ENCODE peak calls at places on chromosomes 12 and 14, in ten cellular contexts. One of them, this sample, is unnamed.

GRCh38 chr12:122085006-122085405 is 6.5 kb downstream of the MLXIP start:
- DNase-seq in SK-N-SH: no peak
- DNase-seq in mammary epithelial cell: no peak
- DNase-seq in H9: no peak
- DNase-seq in HCT116: no peak
- DNase-seq in kidney: no peak
- DNase-seq in PC-3: no peak
- DNase-seq in neural progenitor cell: peak; percentile 81
- DNase-seq in keratinocyte: no peak
- DNase-seq in H1: no peak
- DNase-seq in this sample: no peak

GRCh38 chr14:24367506-24368214 is at the start of gene NFATC4:
- DNase-seq in H1: no peak
- DNase-seq in neural progenitor cell: peak; percentile 87
- DNase-seq in mammary epithelial cell: no peak
- DNase-seq in HCT116: peak; percentile 81
- DNase-seq in PC-3: peak; percentile 83
- DNase-seq in H9: peak; percentile 89
- DNase-seq in SK-N-SH: peak; percentile 88
- DNase-seq in kidney: peak; percentile 93
- DNase-seq in keratinocyte: no peak
- DNase-seq in this sample: peak; percentile 88

GRCh38 chr14:67618617-67619063 is 1.1 kb upstream of the ARG2 start:
- DNase-seq in HCT116: no peak
- DNase-seq in keratinocyte: peak; percentile 44
- DNase-seq in H9: no peak
- DNase-seq in kidney: no peak
- DNase-seq in PC-3: peak; percentile 80
- DNase-seq in neural progenitor cell: peak; percentile 62
- DNase-seq in SK-N-SH: peak; percentile 67
- DNase-seq in mammary epithelial cell: peak; percentile 62
- DNase-seq in H1: no peak
- DNase-seq in this sample: peak; percentile 63

GRCh38 chr14:105581551-105582341 is 55.4 kb downstream of the TMEM121 start:
- DNase-seq in H9: no peak
- DNase-seq in kidney: peak; percentile 62
- DNase-seq in SK-N-SH: no peak
- DNase-seq in PC-3: no peak
- DNase-seq in HCT116: no peak
- DNase-seq in keratinocyte: no peak
- DNase-seq in H1: no peak
- DNase-seq in mammary epithelial cell: no peak
- DNase-seq in neural progenitor cell: no peak
- DNase-seq in this sample: no peak

GRCh38 chr14:65239897-65240296 is 137.6 kb upstream of the MAX start:
- DNase-seq in mammary epithelial cell: no peak
- DNase-seq in kidney: no peak
- DNase-seq in H9: no peak
- DNase-seq in neural progenitor cell: no peak
- DNase-seq in SK-N-SH: no peak
- DNase-seq in PC-3: no peak
- DNase-seq in HCT116: no peak
- DNase-seq in keratinocyte: no peak
- DNase-seq in H1: no peak
- DNase-seq in this sample: no peak

GRCh38 chr14:100221419-100222218 is 17.3 kb upstream of the YY1 start:
- DNase-seq in H1: no peak
- DNase-seq in neural progenitor cell: peak; percentile 91
- DNase-seq in H9: peak; percentile 77
- DNase-seq in PC-3: peak; percentile 55
- DNase-seq in HCT116: no peak
- DNase-seq in kidney: peak; percentile 82
- DNase-seq in keratinocyte: no peak
- DNase-seq in SK-N-SH: no peak
- DNase-seq in mammary epithelial cell: peak; percentile 61
- DNase-seq in this sample: peak; percentile 55

GRCh38 chr12:124869011-124869665 is 5.5 kb upstream of the SCARB1 start:
- DNase-seq in kidney: no peak
- DNase-seq in mammary epithelial cell: peak; percentile 23
- DNase-seq in SK-N-SH: no peak
- DNase-seq in HCT116: no peak
- DNase-seq in keratinocyte: peak; percentile 94
- DNase-seq in H1: no peak
- DNase-seq in PC-3: no peak
- DNase-seq in H9: peak; percentile 74
- DNase-seq in neural progenitor cell: peak; percentile 54
- DNase-seq in this sample: no peak

GRCh38 chr12:50246873-50247612 is 36.3 kb downstream of the LIMA1 start:
- DNase-seq in neural progenitor cell: no peak
- DNase-seq in HCT116: peak; percentile 99
- DNase-seq in H1: no peak
- DNase-seq in SK-N-SH: no peak
- DNase-seq in kidney: peak; percentile 91
- DNase-seq in H9: no peak
- DNase-seq in PC-3: peak; percentile 99
- DNase-seq in keratinocyte: peak; percentile 96
- DNase-seq in mammary epithelial cell: peak; percentile 99
- DNase-seq in this sample: peak; percentile 99

GRCh38 chr12:85448548-85449139 is 168.6 kb downstream of the ALX1 start:
- DNase-seq in mammary epithelial cell: no peak
- DNase-seq in SK-N-SH: peak; percentile 11
- DNase-seq in PC-3: peak; percentile 56
- DNase-seq in neural progenitor cell: no peak
- DNase-seq in kidney: no peak
- DNase-seq in keratinocyte: no peak
- DNase-seq in H1: no peak
- DNase-seq in HCT116: no peak
- DNase-seq in H9: no peak
- DNase-seq in this sample: no peak

GRCh38 chr12:70449074-70449757 is 83.1 kb downstream of the KCNMB4 start:
- DNase-seq in H1: no peak
- DNase-seq in keratinocyte: no peak
- DNase-seq in kidney: no peak
- DNase-seq in HCT116: peak; percentile 87
- DNase-seq in neural progenitor cell: no peak
- DNase-seq in PC-3: peak; percentile 96
- DNase-seq in SK-N-SH: no peak
- DNase-seq in mammary epithelial cell: peak; percentile 63
- DNase-seq in H9: no peak
- DNase-seq in this sample: peak; percentile 36

GRCh38 chr12:102596687-102597086 is 116.3 kb upstream of the IGF1 start:
- DNase-seq in mammary epithelial cell: no peak
- DNase-seq in H9: no peak
- DNase-seq in neural progenitor cell: no peak
- DNase-seq in HCT116: no peak
- DNase-seq in PC-3: no peak
- DNase-seq in keratinocyte: no peak
- DNase-seq in kidney: no peak
- DNase-seq in SK-N-SH: no peak
- DNase-seq in H1: no peak
- DNase-seq in this sample: no peak

GRCh38 chr14:52397844-52398243 is 83.7 kb downstream of the PTGER2 start:
- DNase-seq in H9: no peak
- DNase-seq in HCT116: no peak
- DNase-seq in H1: no peak
- DNase-seq in PC-3: no peak
- DNase-seq in kidney: no peak
- DNase-seq in keratinocyte: no peak
- DNase-seq in mammary epithelial cell: no peak
- DNase-seq in neural progenitor cell: no peak
- DNase-seq in SK-N-SH: no peak
- DNase-seq in this sample: no peak

GRCh38 chr14:101022121-101022520 is 118.6 kb upstream of the RTL1 start:
- DNase-seq in SK-N-SH: no peak
- DNase-seq in neural progenitor cell: no peak
- DNase-seq in H1: no peak
- DNase-seq in H9: no peak
- DNase-seq in kidney: peak; percentile 13
- DNase-seq in mammary epithelial cell: no peak
- DNase-seq in HCT116: no peak
- DNase-seq in PC-3: no peak
- DNase-seq in keratinocyte: no peak
- DNase-seq in this sample: no peak

GRCh38 chr14:103347091-103347815 is 13.2 kb downstream of the EIF5 start:
- DNase-seq in PC-3: no peak
- DNase-seq in H1: no peak
- DNase-seq in HCT116: no peak
- DNase-seq in neural progenitor cell: no peak
- DNase-seq in mammary epithelial cell: no peak
- DNase-seq in H9: no peak
- DNase-seq in kidney: no peak
- DNase-seq in keratinocyte: no peak
- DNase-seq in SK-N-SH: no peak
- DNase-seq in this sample: no peak

GRCh38 chr12:14403711-14404164 is 38.3 kb downstream of the ATF7IP start:
- DNase-seq in mammary epithelial cell: peak; percentile 59
- DNase-seq in kidney: no peak
- DNase-seq in PC-3: peak; percentile 29
- DNase-seq in SK-N-SH: peak; percentile 39
- DNase-seq in keratinocyte: no peak
- DNase-seq in HCT116: no peak
- DNase-seq in H9: no peak
- DNase-seq in H1: no peak
- DNase-seq in neural progenitor cell: no peak
- DNase-seq in this sample: peak; percentile 86

GRCh38 chr14:22794533-22794932 is 20.7 kb downstream of the SLC7A7 start:
- DNase-seq in HCT116: no peak
- DNase-seq in PC-3: no peak
- DNase-seq in kidney: no peak
- DNase-seq in H9: no peak
- DNase-seq in keratinocyte: no peak
- DNase-seq in neural progenitor cell: no peak
- DNase-seq in SK-N-SH: no peak
- DNase-seq in mammary epithelial cell: no peak
- DNase-seq in H1: no peak
- DNase-seq in this sample: no peak

GRCh38 chr12:113112043-113112899 is 23.3 kb downstream of the RASAL1 start:
- DNase-seq in H1: no peak
- DNase-seq in kidney: peak; percentile 53
- DNase-seq in H9: no peak
- DNase-seq in mammary epithelial cell: no peak
- DNase-seq in PC-3: no peak
- DNase-seq in SK-N-SH: no peak
- DNase-seq in keratinocyte: no peak
- DNase-seq in HCT116: no peak
- DNase-seq in neural progenitor cell: no peak
- DNase-seq in this sample: no peak

GRCh38 chr12:14367097-14367661 is 1.7 kb downstream of the ATF7IP start:
- DNase-seq in H1: no peak
- DNase-seq in keratinocyte: no peak
- DNase-seq in neural progenitor cell: no peak
- DNase-seq in kidney: no peak
- DNase-seq in H9: no peak
- DNase-seq in PC-3: peak; percentile 5
- DNase-seq in HCT116: no peak
- DNase-seq in SK-N-SH: no peak
- DNase-seq in mammary epithelial cell: peak; percentile 57
- DNase-seq in this sample: peak; percentile 55

GRCh38 chr14:61477845-61478438 is 156.6 kb downstream of the PRKCH start:
- DNase-seq in SK-N-SH: no peak
- DNase-seq in H1: no peak
- DNase-seq in keratinocyte: no peak
- DNase-seq in neural progenitor cell: no peak
- DNase-seq in mammary epithelial cell: peak; percentile 37
- DNase-seq in kidney: peak; percentile 90
- DNase-seq in H9: no peak
- DNase-seq in HCT116: peak; percentile 40
- DNase-seq in PC-3: peak; percentile 91
- DNase-seq in this sample: no peak
- TF ChIP-seq CTCF in SK-N-SH: no peak
- TF ChIP-seq CTCF in H1: no peak
- TF ChIP-seq CTCF in keratinocyte: no peak
- TF ChIP-seq CTCF in neural progenitor cell: no peak
- TF ChIP-seq CTCF in mammary epithelial cell: no peak
- TF ChIP-seq CTCF in kidney: no peak
- TF ChIP-seq CTCF in H9: no peak
- TF ChIP-seq CTCF in HCT116: no peak
- TF ChIP-seq CTCF in PC-3: peak; percentile 19
- TF ChIP-seq CTCF in this sample: no peak

DNA sequence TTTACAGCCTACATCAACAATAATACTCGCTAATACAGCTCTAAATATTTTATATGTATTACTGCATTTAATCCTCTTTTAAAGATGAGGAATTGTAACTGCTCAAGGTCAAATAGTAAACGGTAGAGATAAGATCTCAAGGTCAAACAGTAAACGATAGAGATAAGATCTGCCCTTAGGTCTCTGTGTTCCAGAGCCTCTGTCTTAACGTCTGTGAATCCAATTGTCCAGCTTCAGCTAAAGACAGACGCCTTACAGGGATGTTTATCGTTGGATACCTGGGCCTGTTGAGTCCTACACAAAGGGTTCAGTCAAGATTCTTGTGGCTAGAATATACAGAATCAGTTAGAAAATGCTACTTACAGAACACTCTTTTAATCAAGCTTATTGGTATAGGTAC is 20.0 kb downstream of the PYGL start:
- DNase-seq in SK-N-SH: peak; percentile 32
- DNase-seq in neural progenitor cell: no peak
- DNase-seq in mammary epithelial cell: no peak
- DNase-seq in kidney: no peak
- DNase-seq in H9: no peak
- DNase-seq in PC-3: no peak
- DNase-seq in HCT116: no peak
- DNase-seq in keratinocyte: no peak
- DNase-seq in H1: no peak
- DNase-seq in this sample: no peak
- H3K9ac ChIP-seq in SK-N-SH: no peak overlapping the region
- H3K9ac ChIP-seq in neural progenitor cell: no peak overlapping the region
- H3K9ac ChIP-seq in mammary epithelial cell: no peak overlapping the region
- H3K9ac ChIP-seq in kidney: no peak overlapping the region
- H3K9ac ChIP-seq in H9: no peak overlapping the region
- H3K9ac ChIP-seq in PC-3: no peak overlapping the region
- H3K9ac ChIP-seq in HCT116: no peak overlapping the region
- H3K9ac ChIP-seq in keratinocyte: no peak overlapping the region
- H3K9ac ChIP-seq in H1: no peak overlapping the region
- H3K9ac ChIP-seq in this sample: no peak overlapping the region

GRCh38 chr12:48029811-48030650 is 25.8 kb upstream of the COL2A1 start:
- DNase-seq in H1: no peak
- DNase-seq in kidney: no peak
- DNase-seq in SK-N-SH: no peak
- DNase-seq in PC-3: no peak
- DNase-seq in H9: no peak
- DNase-seq in mammary epithelial cell: no peak
- DNase-seq in keratinocyte: no peak
- DNase-seq in neural progenitor cell: no peak
- DNase-seq in HCT116: no peak
- DNase-seq in this sample: no peak
- TF ChIP-seq CTCF in H1: no peak
- TF ChIP-seq CTCF in kidney: no peak
- TF ChIP-seq CTCF in SK-N-SH: no peak
- TF ChIP-seq CTCF in PC-3: no peak
- TF ChIP-seq CTCF in H9: no peak
- TF ChIP-seq CTCF in mammary epithelial cell: no peak
- TF ChIP-seq CTCF in keratinocyte: no peak
- TF ChIP-seq CTCF in neural progenitor cell: no peak
- TF ChIP-seq CTCF in HCT116: no peak
- TF ChIP-seq CTCF in this sample: no peak

DNA sequence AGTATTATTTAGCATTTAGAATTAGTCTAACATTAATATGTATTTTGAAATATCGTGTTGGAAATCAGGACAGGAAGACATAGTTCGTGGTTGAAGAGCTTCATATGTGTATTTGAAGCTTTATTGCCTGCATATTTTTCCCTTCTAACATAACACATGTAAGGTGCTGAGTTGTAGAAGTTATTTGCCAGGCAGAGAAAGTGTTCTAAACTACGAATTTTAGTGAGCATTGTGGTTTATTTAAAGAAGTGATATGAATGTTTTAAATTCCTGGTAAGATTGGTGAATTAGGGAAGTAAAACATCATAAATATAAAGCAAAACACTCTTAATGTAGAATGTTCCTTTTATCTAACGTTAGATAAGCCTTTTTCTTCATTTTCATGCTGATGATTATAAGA is 2.5 kb downstream of the RASSF3 start:
- DNase-seq in mammary epithelial cell: no peak
- DNase-seq in HCT116: no peak
- DNase-seq in H1: no peak
- DNase-seq in PC-3: no peak
- DNase-seq in H9: no peak
- DNase-seq in SK-N-SH: no peak
- DNase-seq in neural progenitor cell: no peak
- DNase-seq in keratinocyte: no peak
- DNase-seq in kidney: no peak
- DNase-seq in this sample: no peak
- H3K9ac ChIP-seq in mammary epithelial cell: no peak overlapping the region
- H3K9ac ChIP-seq in HCT116: no peak overlapping the region
- H3K9ac ChIP-seq in H1: no peak overlapping the region
- H3K9ac ChIP-seq in PC-3: no peak overlapping the region
- H3K9ac ChIP-seq in H9: no peak overlapping the region
- H3K9ac ChIP-seq in SK-N-SH: peak overlapping the region; percentile 2
- H3K9ac ChIP-seq in neural progenitor cell: no peak overlapping the region
- H3K9ac ChIP-seq in keratinocyte: no peak overlapping the region
- H3K9ac ChIP-seq in kidney: no peak overlapping the region
- H3K9ac ChIP-seq in this sample: no peak overlapping the region